ENCODE peak calls at places on chromosomes 11 and 22, in ten cellular contexts. Z is HT1080; G is RPMI7951; R is CD8-positive, alpha-beta memory T cell; V is stimulated activated CD4-positive, alpha-beta T cell treated with anti-CD3 and anti-CD28 coated beads, Interleukin-2, amount 100 ng/mL, for 48 hours; P is substantia nigra; K is nucleus accumbens; E is naive thymus-derived CD8-positive, alpha-beta T cell; D is BJ; U is stimulated activated CD8-positive, alpha-beta memory T cell treated with anti-CD3 and anti-CD28 coated beads, Interleukin-15, amount 100 ng/mL, for 24 hours. L is an unnamed sample.
A peak's percentile ranks its signal among the peaks of the same experiment; 100 is the strongest.

GRCh38 chr11:128891410-128891861 is 280 bp downstream of the KCNJ5 start:
- DNase-seq in V (no peak), D (no peak), K (no peak), P (no peak), G (no peak), R (no peak), E (no peak), U (no peak), Z (no peak), L (no peak)

GRCh38 chr22:44202261-44202789 is 21.6 kb downstream of the PARVG start:
- DNase-seq in Z (peak; percentile 28), P (no peak), K (no peak), E (no peak), G (peak; percentile 16), V (no peak), R (no peak), D (peak; percentile 73), U (no peak), L (no peak)

GRCh38 chr11:124875943-124876817 is 10.9 kb downstream of the ROBO3 start:
- DNase-seq in Z (peak; percentile 91), U (peak; percentile 46), V (peak; percentile 70), E (peak; percentile 80), D (peak; percentile 58), G (peak; percentile 95), K (peak; percentile 94), R (peak; percentile 63), P (peak; percentile 85), L (peak; percentile 66)

GRCh38 chr11:84720706-84721402 is 906.3 kb downstream of the DLG2 start:
- DNase-seq in Z (no peak), V (no peak), E (peak; percentile 16), U (no peak), G (no peak), D (no peak), K (peak; percentile 40), P (peak; percentile 19), R (no peak), L (no peak)

GRCh38 chr11:114318361-114318760 is 22.2 kb downstream of the NNMT start:
- DNase-seq in V (no peak), U (no peak), Z (no peak), G (no peak), R (no peak), E (no peak), D (no peak), P (no peak), K (no peak), L (no peak)

GRCh38 chr22:46381731-46382130 is 46.2 kb downstream of the TRMU start:
- DNase-seq in P (no peak), D (no peak), U (no peak), K (no peak), G (no peak), R (no peak), Z (no peak), E (no peak), V (no peak), L (no peak)

GRCh38 chr11:13907678-13908077 is 54.8 kb upstream of the SPON1 start:
- DNase-seq in V (no peak), U (no peak), D (no peak), P (no peak), R (no peak), Z (no peak), G (peak; percentile 29), K (no peak), E (no peak), L (no peak)

GRCh38 chr11:6667733-6668374 is 12.2 kb upstream of the DCHS1 start:
- DNase-seq in K (no peak), D (no peak), E (peak; percentile 27), R (no peak), P (no peak), Z (peak; percentile 39), V (no peak), G (peak; percentile 75), U (no peak), L (no peak)

GRCh38 chr22:37378642-37379058 is 48.6 kb downstream of the ELFN2 start:
- DNase-seq in E (no peak), D (no peak), R (no peak), Z (peak; percentile 44), K (no peak), U (no peak), P (no peak), V (no peak), G (no peak), L (no peak)

GRCh38 chr22:29625090-29625825 is 21.8 kb downstream of the NF2 start:
- DNase-seq in Z (peak; percentile 83), E (peak; percentile 28), U (no peak), G (peak; percentile 71), R (no peak), V (no peak), P (peak; percentile 8), D (peak; percentile 55), K (no peak), L (no peak)

GRCh38 chr11:48012051-48012391 is 31.7 kb downstream of the PTPRJ start:
- DNase-seq in P (no peak), K (no peak), E (no peak), Z (no peak), R (peak; percentile 61), V (no peak), D (no peak), G (no peak), U (no peak), L (no peak)

GRCh38 chr11:121800704-121801516 is 315.1 kb downstream of the BLID start:
- DNase-seq in E (no peak), V (no peak), D (no peak), G (no peak), K (peak; percentile 13), P (no peak), R (no peak), U (no peak), Z (no peak), L (no peak)

GRCh38 chr11:122731500-122731913 is 76.0 kb downstream of the UBASH3B start:
- DNase-seq in U (no peak), Z (no peak), R (no peak), K (no peak), V (no peak), P (no peak), G (peak; percentile 89), D (peak; percentile 71), E (no peak), L (no peak)

GRCh38 chr11:1460396-1460795 is 26.2 kb downstream of the MOB2 start:
- DNase-seq in R (no peak), P (peak; percentile 56), E (no peak), G (no peak), U (no peak), Z (no peak), D (no peak), K (peak; percentile 48), V (no peak), L (no peak)

GRCh38 chr11:130573767-130574166 is 125.3 kb downstream of the ADAMTS15 start:
- DNase-seq in V (no peak), G (no peak), U (no peak), R (no peak), Z (no peak), E (no peak), D (no peak), P (no peak), K (no peak), L (no peak)

GRCh38 chr22:45585437-45585755 is 82.7 kb downstream of the FBLN1 start:
- DNase-seq in U (no peak), P (no peak), E (no peak), D (no peak), K (no peak), R (no peak), V (no peak), G (no peak), Z (no peak), L (no peak)

GRCh38 chr11:112017538-112017937 is 7.7 kb upstream of the DLAT start:
- DNase-seq in V (no peak), E (no peak), R (no peak), K (no peak), G (no peak), Z (no peak), P (no peak), U (no peak), D (no peak), L (no peak)

GRCh38 chr11:9601876-9602199 is 28.4 kb downstream of the WEE1 start:
- DNase-seq in G (no peak), V (no peak), Z (no peak), E (no peak), U (no peak), K (no peak), P (no peak), D (no peak), R (no peak), L (no peak)